ENCODE peak calls at places on chromosomes 11 and 22, in ten cellular contexts. C is K562, D is A549, N is HepG2, U is SK-N-SH, J is NB4, X is WTC11, S is H1, G is endothelial cell of umbilical vein, I is GM12878. P is an unnamed sample.

GRCh38 chr11:2137202-2138071 is 1.8 kb downstream of the IGF2 start:
- DNase-seq in C (peak), D (peak), N (peak), U (peak), J (no peak), X (peak), S (peak), G (peak), I (no peak), P (peak)

GRCh38 chr11:66119348-66120133 is 49.5 kb downstream of the PACS1 start:
- DNase-seq in C (no peak), D (peak), N (peak), U (peak), J (no peak), X (no peak), S (no peak), G (peak), I (no peak), P (peak)

GRCh38 chr22:39655736-39656285 is 85.3 kb downstream of the CACNA1I start:
- DNase-seq in C (no peak), D (no peak), N (no peak), U (peak), J (no peak), X (no peak), S (no peak), G (no peak), I (no peak), P (no peak)

GRCh38 chr11:129457321-129457720 is 81.7 kb downstream of the BARX2 start:
- DNase-seq in C (no peak), D (no peak), N (no peak), U (no peak), J (no peak), X (no peak), S (no peak), G (no peak), I (no peak), P (no peak)

GRCh38 chr11:78801161-78801884 is 226.7 kb upstream of the NARS2 start:
- DNase-seq in C (no peak), D (no peak), N (no peak), U (no peak), J (peak), X (no peak), S (no peak), G (peak), I (no peak), P (no peak)

GRCh38 chr11:3139086-3139440 is 26.0 kb downstream of the OSBPL5 start:
- DNase-seq in C (no peak), D (no peak), N (no peak), U (no peak), J (no peak), X (no peak), S (no peak), G (no peak), I (no peak), P (no peak)

GRCh38 chr11:86174101-86175046 is 70.2 kb upstream of the EED start:
- DNase-seq in C (peak), D (no peak), N (peak), U (peak), J (no peak), X (no peak), S (no peak), G (peak), I (no peak), P (no peak)

GRCh38 chr22:39896313-39896996 is 2.9 kb upstream of the ENTHD1 start:
- DNase-seq in C (no peak), D (no peak), N (no peak), U (no peak), J (no peak), X (no peak), S (no peak), G (no peak), I (no peak), P (no peak)

GRCh38 chr11:120170741-120171261 is 32.9 kb upstream of the TRIM29 start:
- DNase-seq in C (no peak), D (no peak), N (no peak), U (no peak), J (no peak), X (no peak), S (peak), G (no peak), I (no peak), P (no peak)

GRCh38 chr11:134349109-134349801 is 17.5 kb downstream of the GLB1L2 start:
- DNase-seq in C (no peak), D (no peak), N (no peak), U (no peak), J (no peak), X (no peak), S (no peak), G (no peak), I (no peak), P (no peak)

GRCh38 chr11:17887779-17888178 is 125.1 kb downstream of the SERGEF start:
- DNase-seq in C (no peak), D (no peak), N (no peak), U (no peak), J (no peak), X (peak), S (no peak), G (no peak), I (no peak), P (no peak)

GRCh38 chr11:1791912-1792311 is 28.2 kb upstream of the CTSD start:
- DNase-seq in C (no peak), D (no peak), N (no peak), U (no peak), J (no peak), X (no peak), S (no peak), G (no peak), I (no peak), P (no peak)

GRCh38 chr11:76217653-76218160 is 11.4 kb upstream of the WNT11 start:
- DNase-seq in C (no peak), D (no peak), N (no peak), U (no peak), J (no peak), X (no peak), S (no peak), G (no peak), I (no peak), P (no peak)

GRCh38 chr11:97856666-97857065 is 1164.1 kb upstream of the CNTN5 start:
- DNase-seq in C (no peak), D (no peak), N (no peak), U (no peak), J (no peak), X (no peak), S (peak), G (no peak), I (no peak), P (no peak)

GRCh38 chr22:48151641-48152040 is 1389.2 kb downstream of the TBC1D22A start:
- DNase-seq in C (no peak), D (no peak), N (no peak), U (no peak), J (no peak), X (no peak), S (no peak), G (no peak), I (no peak), P (no peak)

GRCh38 chr11:70467196-70468085 is 69.1 kb downstream of the CTTN start:
- DNase-seq in C (peak), D (peak), N (peak), U (peak), J (peak), X (peak), S (peak), G (peak), I (peak), P (peak)

GRCh38 chr11:17008099-17008498 is 6.1 kb downstream of the PLEKHA7 start:
- DNase-seq in C (no peak), D (no peak), N (no peak), U (no peak), J (no peak), X (no peak), S (no peak), G (no peak), I (no peak), P (no peak)

GRCh38 chr22:36467946-36468345 is 13.5 kb downstream of the TXN2 start:
- DNase-seq in C (peak), D (peak), N (no peak), U (no peak), J (peak), X (no peak), S (no peak), G (peak), I (no peak), P (peak)

GRCh38 chr11:10032991-10033390 is 261.0 kb downstream of the SBF2 start:
- DNase-seq in C (no peak), D (no peak), N (no peak), U (no peak), J (no peak), X (no peak), S (no peak), G (no peak), I (no peak), P (no peak)

GRCh38 chr11:83363280-83363679 is 77.1 kb upstream of the CCDC90B start:
- DNase-seq in C (no peak), D (no peak), N (no peak), U (no peak), J (no peak), X (no peak), S (no peak), G (no peak), I (no peak), P (no peak)

GRCh38 chr11:95144313-95145235 is 54.9 kb downstream of the ENDOD1 start:
- DNase-seq in C (peak), D (no peak), N (no peak), U (no peak), J (no peak), X (no peak), S (no peak), G (peak), I (no peak), P (no peak)

GRCh38 chr11:130806746-130807145 is 109.5 kb downstream of the SNX19 start:
- DNase-seq in C (no peak), D (no peak), N (no peak), U (no peak), J (no peak), X (no peak), S (no peak), G (no peak), I (peak), P (no peak)

GRCh38 chr11:64996710-64997380 is at the start of gene BATF2:
- DNase-seq in C (peak), D (peak), N (peak), U (peak), J (peak), X (peak), S (peak), G (peak), I (no peak), P (peak)

GRCh38 chr11:10326080-10326964 is 21.4 kb downstream of the ADM start:
- DNase-seq in C (no peak), D (no peak), N (peak), U (no peak), J (no peak), X (no peak), S (no peak), G (peak), I (no peak), P (no peak)

GRCh38 chr11:1373536-1374214 is 16.1 kb upstream of the BRSK2 start:
- DNase-seq in C (no peak), D (no peak), N (no peak), U (peak), J (no peak), X (no peak), S (no peak), G (no peak), I (no peak), P (no peak)

GRCh38 chr11:1409108-1409851 is 19.5 kb downstream of the BRSK2 start:
- DNase-seq in C (no peak), D (no peak), N (no peak), U (no peak), J (no peak), X (no peak), S (no peak), G (no peak), I (no peak), P (no peak)

GRCh38 chr11:34641981-34642380 is 21.1 kb downstream of the EHF start:
- DNase-seq in C (no peak), D (no peak), N (no peak), U (peak), J (no peak), X (no peak), S (no peak), G (no peak), I (no peak), P (no peak)

GRCh38 chr11:32213223-32213622 is 122.3 kb downstream of the RCN1 start:
- DNase-seq in C (no peak), D (no peak), N (no peak), U (no peak), J (peak), X (no peak), S (no peak), G (no peak), I (no peak), P (no peak)

GRCh38 chr11:72123117-72123653 is 10.7 kb upstream of the ANAPC15 start:
- DNase-seq in C (no peak), D (no peak), N (no peak), U (no peak), J (no peak), X (no peak), S (no peak), G (no peak), I (no peak), P (no peak)

GRCh38 chr11:33452806-33453205 is 195.6 kb downstream of the HIPK3 start:
- DNase-seq in C (no peak), D (peak), N (no peak), U (no peak), J (no peak), X (no peak), S (no peak), G (peak), I (no peak), P (no peak)

GRCh38 chr11:32312206-32312817 is 123.0 kb downstream of the WT1 start:
- DNase-seq in C (no peak), D (peak), N (no peak), U (no peak), J (no peak), X (no peak), S (no peak), G (peak), I (no peak), P (no peak)

GRCh38 chr11:93067881-93068390 is 98.5 kb downstream of the MTNR1B start:
- DNase-seq in C (no peak), D (no peak), N (no peak), U (no peak), J (no peak), X (no peak), S (no peak), G (no peak), I (no peak), P (no peak)
- TF ChIP-seq MAX in C (no peak), D (no peak), N (no peak), U (no peak), J (no peak), X (no peak), S (no peak), G (no peak), I (no peak), P (no peak)

GRCh38 chr11:45530776-45531175 is 134.6 kb downstream of the CHST1 start:
- DNase-seq in C (no peak), D (no peak), N (no peak), U (no peak), J (no peak), X (no peak), S (no peak), G (no peak), I (no peak), P (no peak)

GRCh38 chr11:45528435-45528834 is 137.0 kb downstream of the CHST1 start:
- DNase-seq in C (no peak), D (no peak), N (no peak), U (no peak), J (no peak), X (no peak), S (no peak), G (no peak), I (no peak), P (no peak)

GRCh38 chr11:45532552-45532951 is 132.9 kb downstream of the CHST1 start:
- DNase-seq in C (no peak), D (no peak), N (no peak), U (no peak), J (no peak), X (no peak), S (no peak), G (no peak), I (no peak), P (no peak)

GRCh38 chr11:45530111-45530510 is 135.3 kb downstream of the CHST1 start:
- DNase-seq in C (no peak), D (no peak), N (no peak), U (no peak), J (no peak), X (no peak), S (no peak), G (no peak), I (no peak), P (no peak)

GRCh38 chr11:45527898-45528297 is 137.5 kb downstream of the CHST1 start:
- DNase-seq in C (no peak), D (no peak), N (no peak), U (no peak), J (peak), X (no peak), S (no peak), G (no peak), I (no peak), P (no peak)
- TF ChIP-seq MAX in C (no peak), D (no peak), N (no peak), U (no peak), J (no peak), X (no peak), S (no peak), G (no peak), I (no peak), P (no peak)

DNA sequence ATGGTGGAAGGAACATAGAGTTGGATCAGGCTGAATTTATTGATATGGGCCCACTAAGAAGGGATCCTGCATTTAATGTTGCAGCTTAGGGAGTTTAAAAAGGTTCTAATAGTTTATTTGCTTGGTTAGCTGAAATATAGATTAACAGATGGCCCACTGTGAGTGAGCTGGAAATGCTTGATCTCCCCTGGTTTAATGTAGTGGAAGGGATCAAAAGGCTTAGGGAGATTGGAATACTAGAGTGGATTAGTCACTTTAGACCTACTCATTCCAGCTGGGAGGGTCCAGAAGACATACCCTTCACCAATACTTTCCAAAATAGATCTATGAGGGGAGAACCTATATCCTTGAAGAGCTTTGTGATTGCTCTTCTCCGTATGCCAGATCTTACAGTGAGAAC is 130.1 kb upstream of the ZC3H12C start:
- DNase-seq in C (no peak), D (no peak), N (no peak), U (no peak), J (no peak), X (no peak), S (no peak), G (no peak), I (no peak), P (no peak)
- TF ChIP-seq MAX in C (no peak), D (no peak), N (no peak), U (no peak), J (no peak), X (no peak), S (no peak), G (no peak), I (no peak), P (no peak)

DNA sequence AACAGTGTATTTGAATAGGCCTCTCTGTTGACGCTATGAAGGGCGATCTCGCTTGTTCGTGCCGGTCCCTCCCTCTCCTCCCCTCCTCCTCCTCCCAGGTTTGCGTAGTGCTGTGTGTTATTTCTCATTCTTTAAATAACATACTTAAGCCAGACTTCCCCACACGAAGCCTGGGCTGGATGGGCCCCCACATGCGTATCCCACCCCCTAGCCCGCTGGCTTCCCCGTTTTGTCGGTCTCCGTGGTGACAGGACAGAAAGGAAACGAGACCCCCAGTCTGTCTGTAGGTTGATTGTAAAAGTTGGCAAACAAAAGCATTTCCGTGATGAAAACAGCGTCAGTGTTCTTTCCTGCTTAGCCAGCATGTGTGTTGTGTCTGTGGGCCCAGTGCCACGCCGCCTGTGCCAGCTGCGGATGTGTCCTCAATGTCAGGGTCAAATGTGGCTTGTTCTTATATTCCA is 27.3 kb downstream of the FAM118A start:
- DNase-seq in C (no peak), D (no peak), N (no peak), U (no peak), J (no peak), X (no peak), S (no peak), G (peak), I (no peak), P (no peak)
- TF ChIP-seq MAX in C (no peak), D (no peak), N (no peak), U (no peak), J (no peak), X (no peak), S (no peak), G (peak), I (no peak), P (no peak)

DNA sequence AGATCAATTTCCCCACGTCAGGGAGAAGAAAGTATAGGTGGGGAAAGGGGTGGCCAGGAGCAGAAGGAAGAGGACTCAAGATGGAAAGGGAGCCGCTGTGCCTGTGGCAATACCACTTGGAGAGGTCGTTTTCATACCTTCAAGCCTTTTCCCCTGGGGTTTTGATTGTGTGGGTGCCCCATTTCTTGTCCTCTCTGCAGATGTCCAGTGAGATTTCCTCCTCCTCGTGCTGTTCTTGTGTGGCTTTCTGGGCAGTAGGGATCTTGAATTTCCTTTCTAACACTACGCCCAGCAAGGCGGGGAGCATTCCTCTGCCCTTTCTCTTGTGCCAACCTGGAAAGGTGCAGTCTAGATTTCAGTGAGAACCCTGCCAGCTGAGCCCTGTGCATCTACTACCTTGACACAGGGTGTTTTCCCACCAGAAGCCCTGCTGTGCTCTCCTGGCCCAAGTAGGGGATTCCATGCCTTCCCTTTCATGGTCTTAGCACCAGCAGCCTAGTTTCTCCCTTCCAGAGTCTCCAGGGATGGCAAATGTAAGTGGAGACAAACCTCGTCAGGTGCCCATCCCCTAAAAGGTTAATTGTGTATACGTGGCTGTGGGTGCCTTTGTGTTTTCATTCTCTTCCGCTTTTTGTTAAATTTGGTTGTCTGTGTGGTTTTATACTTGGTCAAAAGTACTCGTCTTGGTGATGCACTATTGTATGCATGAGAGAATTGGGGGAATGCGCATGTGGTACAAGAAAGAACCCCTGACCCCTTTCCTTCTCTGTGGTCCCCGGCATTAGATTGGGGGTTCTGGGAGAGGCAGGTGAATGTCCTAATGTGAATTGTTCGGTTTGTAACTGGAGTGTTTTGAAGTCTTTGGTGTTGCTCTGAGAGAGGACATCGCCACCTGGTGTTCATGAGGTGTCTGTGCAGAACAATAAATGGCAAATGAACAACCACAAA is 71.4 kb upstream of the MPEG1 start:
- DNase-seq in C (peak), D (peak), N (peak), U (no peak), J (peak), X (peak), S (no peak), G (peak), I (peak), P (peak)
- TF ChIP-seq MAX in C (no peak), D (no peak), N (no peak), U (no peak), J (peak), X (no peak), S (no peak), G (no peak), I (no peak), P (no peak)

DNA sequence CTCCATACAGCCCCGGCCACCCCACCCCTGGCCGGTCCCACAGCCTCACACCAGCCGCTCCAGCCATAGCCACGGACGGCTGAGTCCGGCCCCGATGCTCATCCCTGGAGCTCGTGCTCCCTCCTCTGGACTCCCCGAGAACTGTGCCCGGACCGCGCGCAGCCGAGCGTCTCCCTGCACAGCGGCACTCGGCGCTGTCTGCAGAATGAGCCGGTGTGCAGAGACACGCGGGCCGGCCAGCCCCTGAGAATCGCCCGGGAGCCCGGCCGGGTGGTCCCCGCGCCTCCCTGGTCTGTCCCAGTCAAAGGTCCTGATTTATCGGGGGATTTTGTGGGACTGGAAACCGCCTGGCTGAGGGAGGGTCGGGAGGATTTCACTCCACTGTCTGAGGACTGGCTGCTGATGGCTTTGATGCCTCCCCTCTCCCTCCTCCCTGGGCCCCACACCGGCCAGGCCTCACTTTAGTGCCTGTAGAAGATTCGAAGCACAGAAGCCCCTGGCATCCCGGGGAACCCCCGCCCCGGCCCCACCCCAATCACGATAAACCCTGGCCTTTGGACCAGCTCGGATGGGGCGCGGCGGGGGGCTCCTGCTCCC is 102.7 kb downstream of the BRD1 start:
- DNase-seq in C (peak), D (peak), N (peak), U (peak), J (peak), X (peak), S (peak), G (peak), I (no peak), P (peak)
- TF ChIP-seq MAX in C (no peak), D (no peak), N (no peak), U (no peak), J (no peak), X (no peak), S (peak), G (no peak), I (no peak), P (no peak)

P was measured in HCT116.